ENCODE peak calls at places on chromosomes 7 and 10, in four cellular contexts. W is GM12878, O is K562, V is IMR-90. N is an unnamed sample.

GRCh38 chr10:49115015-49115795 is at the start of gene VSTM4:
- DNase-seq in W (no peak), O (peak; percentile 54), V (peak; percentile 59), N (peak; percentile 20)

GRCh38 chr10:116429288-116429977 is 1.8 kb downstream of the PNLIPRP3 start:
- DNase-seq in W (no peak), O (no peak), V (no peak), N (no peak)

GRCh38 chr10:101782811-101783735 is at the start of gene NPM3:
- DNase-seq in W (no peak), O (peak; percentile 89), V (peak; percentile 70), N (peak; percentile 81)

GRCh38 chr7:116441534-116441933 is 58.0 kb upstream of the CAV2 start:
- DNase-seq in W (no peak), O (no peak), V (peak; percentile 46), N (peak; percentile 91)

GRCh38 chr10:114077347-114077746 is 33.7 kb downstream of the ADRB1 start:
- DNase-seq in W (no peak), O (no peak), V (no peak), N (no peak)

GRCh38 chr10:126063353-126063791 is 167.0 kb downstream of the FANK1 start:
- DNase-seq in W (no peak), O (no peak), V (peak; percentile 81), N (no peak)

GRCh38 chr7:98294798-98295382 is 13.4 kb downstream of the BRI3 start:
- DNase-seq in W (no peak), O (peak; percentile 82), V (peak; percentile 47), N (peak; percentile 32)

GRCh38 chr10:93790454-93790853 is 32.7 kb downstream of the LGI1 start:
- DNase-seq in W (no peak), O (no peak), V (no peak), N (no peak)

GRCh38 chr7:20007510-20007909 is 209.7 kb downstream of the MACC1 start:
- DNase-seq in W (no peak), O (no peak), V (no peak), N (no peak)

GRCh38 chr7:66183700-66184099 is 21.4 kb upstream of the TPST1 start:
- DNase-seq in W (no peak), O (no peak), V (peak; percentile 96), N (no peak)

GRCh38 chr7:96200740-96201139 is 121.2 kb downstream of the SLC25A13 start:
- DNase-seq in W (no peak), O (no peak), V (no peak), N (no peak)

GRCh38 chr7:29806793-29807178 is 478 bp downstream of the WIPF3 start:
- DNase-seq in W (no peak), O (no peak), V (no peak), N (no peak)

GRCh38 chr10:70786799-70787415 is 1.7 kb upstream of the TBATA start:
- DNase-seq in W (no peak), O (no peak), V (peak; percentile 26), N (no peak)

GRCh38 chr10:44233561-44234470 is 151.1 kb downstream of the CXCL12 start:
- DNase-seq in W (no peak), O (peak; percentile 87), V (no peak), N (no peak)

GRCh38 chr10:11401314-11402222 is 209.9 kb downstream of the USP6NL start:
- DNase-seq in W (no peak), O (no peak), V (no peak), N (no peak)

GRCh38 chr7:147419001-147419400 is 1171.6 kb upstream of the C7orf33 start:
- DNase-seq in W (no peak), O (no peak), V (peak; percentile 19), N (no peak)

GRCh38 chr10:16847644-16848043 is 30.4 kb upstream of the RSU1 start:
- DNase-seq in W (no peak), O (no peak), V (peak; percentile 29), N (no peak)

GRCh38 chr7:158283016-158283974 is 304.3 kb downstream of the PTPRN2 start:
- DNase-seq in W (no peak), O (no peak), V (no peak), N (no peak)

GRCh38 chr7:112866424-112866823 is 76.2 kb upstream of the TMEM168 start:
- DNase-seq in W (peak; percentile 40), O (no peak), V (no peak), N (no peak)

GRCh38 chr7:155263522-155264197 is 34.0 kb upstream of the INSIG1 start:
- DNase-seq in W (no peak), O (no peak), V (no peak), N (no peak)

GRCh38 chr7:151249034-151249731 is 689 bp upstream of the SMARCD3 start:
- DNase-seq in W (no peak), O (peak; percentile 56), V (peak; percentile 59), N (peak; percentile 56)

GRCh38 chr7:54343511-54343910 is 198.7 kb upstream of the VSTM2A start:
- DNase-seq in W (no peak), O (no peak), V (no peak), N (no peak)

GRCh38 chr10:113273151-113273876 is 279.5 kb upstream of the HABP2 start:
- DNase-seq in W (no peak), O (no peak), V (no peak), N (peak; percentile 8)

GRCh38 chr7:150567846-150568245 is 656 bp downstream of the GIMAP4 start:
- DNase-seq in W (no peak), O (no peak), V (no peak), N (peak; percentile 47)

GRCh38 chr10:102505462-102506115 is 1.8 kb downstream of the SUFU start:
- DNase-seq in W (no peak), O (no peak), V (no peak), N (no peak)

GRCh38 chr10:18406136-18406535 is 245.3 kb downstream of the NSUN6 start:
- DNase-seq in W (no peak), O (no peak), V (no peak), N (no peak)

GRCh38 chr10:87640043-87640442 is 19.6 kb upstream of the PAPSS2 start:
- DNase-seq in W (no peak), O (no peak), V (peak; percentile 50), N (no peak)

GRCh38 chr7:30543815-30544525 is 39.3 kb upstream of the GGCT start:
- DNase-seq in W (no peak), O (no peak), V (no peak), N (no peak)

GRCh38 chr7:29237483-29237882 is 42.9 kb downstream of the CHN2 start:
- DNase-seq in W (no peak), O (no peak), V (no peak), N (no peak)

GRCh38 chr10:27783660-27784059 is 38.0 kb upstream of the MKX start:
- DNase-seq in W (no peak), O (peak; percentile 6), V (peak; percentile 62), N (peak; percentile 64)

GRCh38 chr7:72919256-72919775 is 5.6 kb upstream of the POM121 start:
- DNase-seq in W (no peak), O (no peak), V (no peak), N (no peak)

GRCh38 chr10:121179006-121179405 is 327.8 kb downstream of the WDR11 start:
- DNase-seq in W (no peak), O (no peak), V (no peak), N (no peak)

GRCh38 chr7:88614736-88615135 is 144.8 kb upstream of the ZNF804B start:
- DNase-seq in W (no peak), O (no peak), V (no peak), N (no peak)

GRCh38 chr7:140304071-140304799 is 94.1 kb downstream of the SLC37A3 start:
- DNase-seq in W (peak; percentile 11), O (peak; percentile 72), V (peak; percentile 16), N (peak; percentile 22)

GRCh38 chr7:29332875-29333482 is 138.4 kb downstream of the CHN2 start:
- DNase-seq in W (no peak), O (no peak), V (no peak), N (no peak)

GRCh38 chr10:6423004-6423403 is 157.1 kb downstream of the PRKCQ start:
- DNase-seq in W (no peak), O (no peak), V (peak; percentile 2), N (no peak)
- TF ChIP-seq FOS in W (no peak), O (no peak), V (no peak), N (no peak)

GRCh38 chr10:124652701-124653100 is 91.5 kb downstream of the FAM53B start:
- DNase-seq in W (no peak), O (no peak), V (no peak), N (no peak)

GRCh38 chr10:124650263-124650662 is 93.9 kb downstream of the FAM53B start:
- DNase-seq in W (no peak), O (no peak), V (no peak), N (no peak)

GRCh38 chr10:124650820-124651401 is 93.3 kb downstream of the FAM53B start:
- DNase-seq in W (peak; percentile 36), O (no peak), V (no peak), N (no peak)

GRCh38 chr10:124652200-124652599 is 92.0 kb downstream of the FAM53B start:
- DNase-seq in W (no peak), O (no peak), V (no peak), N (no peak)

DNA sequence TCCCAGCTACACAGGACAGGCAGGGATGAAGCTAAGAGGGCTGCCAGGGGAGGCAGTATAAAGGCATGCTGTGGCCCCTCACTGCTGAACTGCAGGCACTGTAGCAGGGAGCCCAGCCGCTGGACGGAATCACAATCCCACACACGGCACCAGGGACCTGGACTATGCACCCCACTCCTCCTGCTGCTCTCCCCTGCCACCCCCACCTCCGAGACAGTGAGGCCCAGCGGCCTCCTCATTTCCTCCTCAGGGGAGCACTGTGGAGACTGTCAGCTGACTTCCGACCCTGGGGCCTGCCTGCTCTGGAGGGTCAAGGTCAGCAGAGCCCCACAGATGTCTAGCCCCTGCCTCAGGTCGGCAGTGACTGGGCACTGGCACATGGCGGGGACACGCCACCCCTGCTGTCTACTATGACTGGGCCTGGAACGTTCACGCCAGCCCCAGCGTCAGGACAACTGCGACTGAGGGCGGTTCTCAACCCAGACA is 92.7 kb downstream of the FAM53B start:
- DNase-seq in W (no peak), O (no peak), V (no peak), N (no peak)
- TF ChIP-seq FOS in W (no peak), O (no peak), V (no peak), N (no peak)

DNA sequence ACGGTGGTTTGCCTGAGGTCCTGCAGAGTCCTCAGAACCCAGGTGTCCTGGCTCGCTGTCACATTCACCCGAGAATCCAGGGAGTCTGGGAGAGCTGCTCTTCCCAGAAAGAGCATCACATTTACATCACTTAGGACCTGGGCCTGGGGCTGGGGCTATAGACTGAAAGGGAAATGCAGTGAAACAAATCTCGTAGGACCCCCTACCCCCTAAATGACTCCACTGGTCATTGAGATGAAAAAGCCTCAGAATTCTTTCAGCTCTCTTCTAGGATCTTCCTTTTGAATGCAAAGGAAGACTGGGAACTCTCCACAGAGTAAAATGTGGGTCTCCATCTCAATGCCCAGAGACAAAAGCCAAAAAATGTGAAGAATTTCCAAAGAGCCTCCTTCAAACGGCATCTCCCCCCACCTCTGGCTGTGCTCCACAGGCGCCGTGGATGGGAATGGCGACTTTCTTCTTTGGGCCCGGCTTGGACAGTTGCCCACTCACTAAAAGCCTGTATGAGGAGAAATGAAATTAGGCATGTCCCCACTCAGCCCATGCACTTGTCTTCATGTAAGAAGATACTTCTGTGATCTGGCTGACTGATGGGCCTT is 49.0 kb upstream of the PODXL start:
- DNase-seq in W (no peak), O (no peak), V (no peak), N (no peak)
- TF ChIP-seq FOS in W (no peak), O (no peak), V (no peak), N (no peak)

GRCh38 chr10:46299531-46300366 is 13.0 kb downstream of the ANTXRL start:
- DNase-seq in W (no peak), O (no peak), V (no peak), N (no peak)

GRCh38 chr10:46299267-46299530 is 12.4 kb downstream of the ANTXRL start:
- DNase-seq in W (no peak), O (no peak), V (no peak), N (no peak)

GRCh38 chr10:46298346-46299266 is 11.8 kb downstream of the ANTXRL start:
- DNase-seq in W (no peak), O (no peak), V (no peak), N (no peak)

GRCh38 chr10:46296629-46297275 is 10.0 kb downstream of the ANTXRL start:
- DNase-seq in W (no peak), O (no peak), V (no peak), N (no peak)

GRCh38 chr10:46297406-46298204 is 10.8 kb downstream of the ANTXRL start:
- DNase-seq in W (no peak), O (no peak), V (no peak), N (no peak)
- TF ChIP-seq FOS in W (no peak), O (no peak), V (no peak), N (no peak)

N was measured in endothelial cell of umbilical vein.